ENCODE peak calls at places on chromosomes 6 and 20, in six cellular contexts. M is HCT116, B is colonic mucosa, K is H7, N is endodermal cell, X is heart left ventricle. A is an unnamed sample. For H3K27me3, the result is how much of the 10 kb centered on the place peaks cover.

GRCh38 chr20:17624551-17625245 is 54.8 kb downstream of the DSTN start:
- DNase-seq in X (no peak), M (no peak), K (peak), N (no peak), B (no peak), A (no peak)

GRCh38 chr6:166381733-166382499 is 824 bp downstream of the MPC1 start:
- DNase-seq in N (peak), K (peak), M (peak), B (peak), X (peak), A (peak)

GRCh38 chr6:146785001-146785585 is 186.3 kb downstream of the ADGB start:
- DNase-seq in B (peak), N (peak), M (peak), X (no peak), K (peak), A (peak)

GRCh38 chr6:14758421-14759043 is 487.3 kb upstream of the JARID2 start:
- DNase-seq in B (peak), K (peak), X (no peak), M (no peak), N (no peak), A (peak)

GRCh38 chr6:133504761-133505160 is 263.6 kb downstream of the EYA4 start:
- DNase-seq in B (no peak), K (no peak), M (no peak), X (no peak), N (no peak), A (no peak)

GRCh38 chr6:144678844-144679243 is 393.7 kb downstream of the UTRN start:
- DNase-seq in X (no peak), K (no peak), M (no peak), B (no peak), N (no peak), A (peak)

GRCh38 chr6:109197061-109197460 is 101.8 kb downstream of the CEP57L1 start:
- DNase-seq in M (no peak), K (no peak), N (no peak), B (peak), X (no peak), A (no peak)

GRCh38 chr6:20400476-20401402 is 940 bp upstream of the E2F3 start:
- DNase-seq in N (no peak), B (peak), K (peak), M (peak), X (peak), A (peak)

GRCh38 chr6:149320745-149321240 is 3.3 kb downstream of the TAB2 start:
- DNase-seq in B (no peak), N (no peak), X (no peak), M (no peak), K (no peak), A (no peak)

GRCh38 chr6:132797975-132798819 is at the start of gene SLC18B1:
- DNase-seq in K (peak), B (peak), X (peak), N (peak), M (no peak), A (peak)

GRCh38 chr6:154515808-154516207 is 5.3 kb upstream of the CNKSR3 start:
- DNase-seq in B (no peak), N (no peak), X (no peak), M (no peak), K (no peak), A (no peak)

GRCh38 chr6:111573892-111574800 is 31.5 kb downstream of the TRAF3IP2 start:
- DNase-seq in M (no peak), B (no peak), X (peak), K (no peak), N (no peak), A (peak)

GRCh38 chr6:3314176-3314575 is 55.4 kb downstream of the PSMG4 start:
- DNase-seq in X (no peak), M (no peak), K (no peak), B (no peak), N (peak), A (no peak)

GRCh38 chr6:3315068-3315467 is 56.3 kb downstream of the PSMG4 start:
- DNase-seq in N (peak), B (no peak), M (no peak), X (no peak), K (no peak), A (no peak)

GRCh38 chr6:3316363-3316762 is 57.6 kb downstream of the PSMG4 start:
- DNase-seq in K (no peak), B (no peak), M (no peak), N (peak), X (no peak), A (no peak)

GRCh38 chr6:3315841-3316240 is 57.1 kb downstream of the PSMG4 start:
- DNase-seq in N (peak), B (no peak), K (peak), X (no peak), M (no peak), A (no peak)

DNA sequence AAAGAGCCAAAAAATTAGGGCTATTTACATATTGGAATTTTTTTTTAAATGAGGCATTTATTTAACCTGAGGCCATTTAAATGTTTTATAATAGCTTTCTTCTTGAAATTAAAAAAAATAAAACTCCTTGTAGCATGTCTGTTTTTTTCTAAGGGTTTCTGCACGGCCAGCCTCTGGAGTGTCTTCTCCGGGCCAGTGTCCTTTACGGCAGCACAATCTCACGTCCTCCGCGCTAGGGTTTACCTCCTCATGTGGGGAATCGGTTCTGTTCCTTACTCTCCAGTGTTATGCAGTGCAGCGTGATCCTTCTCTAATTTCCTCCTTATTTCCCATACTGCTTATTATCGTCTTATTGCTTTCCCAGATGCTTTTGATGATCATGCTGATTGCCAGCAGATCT is 55.9 kb downstream of the PSMG4 start:
- DNase-seq in M (no peak), B (no peak), N (peak), K (no peak), X (no peak), A (no peak)
- H3K27me3 ChIP-seq in M (under half), B (under half), N (under half), K (under half), X (under half), A (under half)

DNA sequence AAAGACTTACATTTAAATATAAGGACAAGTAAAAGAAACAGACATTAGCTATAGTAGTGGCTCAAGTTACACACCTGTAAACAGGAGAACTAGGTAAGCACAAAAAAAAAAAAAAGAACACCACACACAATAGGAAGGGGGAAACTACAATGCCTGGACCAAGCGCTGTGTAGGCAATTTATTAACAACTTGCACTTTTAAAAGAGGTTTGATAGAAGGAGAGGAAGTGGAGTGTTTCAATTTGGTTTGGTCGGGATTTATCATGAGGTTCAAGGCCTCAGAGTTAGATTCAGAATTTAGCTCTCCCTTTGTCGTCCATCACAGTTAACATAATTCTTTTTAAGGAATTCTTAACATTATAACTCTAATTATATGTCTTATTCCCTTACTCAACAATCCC is 1.1 kb upstream of the USP49 start:
- DNase-seq in K (no peak), N (no peak), X (no peak), M (no peak), B (no peak), A (no peak)
- H3K4me3 ChIP-seq in K (peak), N (peak), X (peak), M (peak), B (no peak), A (no peak)

GRCh38 chr6:99608886-99609482 is 2.4 kb downstream of the PRDM13 start:
- DNase-seq in M (no peak), X (no peak), B (no peak), K (no peak), N (peak), A (no peak)
- H3K27me3 ChIP-seq in M (under half), X (half or more), B (half or more), K (half or more), N (half or more), A (half or more)

GRCh38 chr20:36154696-36155628 is at the start of gene EPB41L1:
- DNase-seq in M (no peak), K (no peak), X (peak), N (peak), B (no peak), A (no peak)

GRCh38 chr20:36153754-36154695 is 515 bp upstream of the EPB41L1 start:
- DNase-seq in N (peak), K (peak), X (peak), B (peak), M (no peak), A (peak)

GRCh38 chr20:36157610-36158009 is 3.1 kb downstream of the EPB41L1 start:
- DNase-seq in M (no peak), N (no peak), X (no peak), B (no peak), K (no peak), A (no peak)

GRCh38 chr20:36155629-36155971 is 1.1 kb downstream of the EPB41L1 start:
- DNase-seq in M (no peak), X (no peak), N (no peak), B (no peak), K (no peak), A (no peak)

GRCh38 chr20:36155991-36156390 is 1.5 kb downstream of the EPB41L1 start:
- DNase-seq in M (no peak), N (no peak), B (no peak), X (no peak), K (no peak), A (no peak)
- H3K4me3 ChIP-seq in M (no peak), N (no peak), B (no peak), X (peak), K (no peak), A (no peak)

DNA sequence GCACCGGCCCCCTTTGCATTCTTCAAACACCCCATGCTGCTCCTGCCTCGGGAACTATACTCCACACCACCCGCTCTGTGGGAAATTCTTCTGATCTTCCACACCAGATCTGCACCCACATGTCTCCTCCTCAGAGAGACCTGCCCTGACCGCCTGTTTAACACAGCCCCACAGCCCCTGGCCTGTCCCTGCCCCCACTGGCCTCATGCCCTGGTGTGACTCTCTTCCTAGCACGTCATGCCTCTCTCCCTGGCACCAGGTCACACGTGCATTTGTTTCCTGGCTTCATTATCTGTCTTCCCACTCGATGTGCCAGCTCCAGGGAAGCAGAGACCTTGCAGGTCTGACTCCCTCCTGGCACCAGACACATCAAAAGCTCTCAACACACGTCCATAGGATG is 79.6 kb downstream of the ANKRD60 start:
- DNase-seq in N (no peak), K (no peak), X (no peak), B (no peak), M (no peak), A (no peak)
- H3K27me3 ChIP-seq in N (under half), K (under half), X (under half), B (under half), M (half or more), A (under half)

GRCh38 chr6:117908246-117909107 is 1.4 kb downstream of the SLC35F1 start:
- DNase-seq in B (no peak), M (no peak), K (no peak), N (no peak), X (no peak), A (no peak)

GRCh38 chr6:117906905-117907599 is at the start of gene SLC35F1:
- DNase-seq in K (peak), M (no peak), N (peak), X (peak), B (no peak), A (no peak)

GRCh38 chr6:117909638-117910037 is 2.6 kb downstream of the SLC35F1 start:
- DNase-seq in N (no peak), M (no peak), X (no peak), K (no peak), B (no peak), A (no peak)

GRCh38 chr6:117906454-117906904 is 585 bp upstream of the SLC35F1 start:
- DNase-seq in X (no peak), B (no peak), N (no peak), M (no peak), K (no peak), A (no peak)

DNA sequence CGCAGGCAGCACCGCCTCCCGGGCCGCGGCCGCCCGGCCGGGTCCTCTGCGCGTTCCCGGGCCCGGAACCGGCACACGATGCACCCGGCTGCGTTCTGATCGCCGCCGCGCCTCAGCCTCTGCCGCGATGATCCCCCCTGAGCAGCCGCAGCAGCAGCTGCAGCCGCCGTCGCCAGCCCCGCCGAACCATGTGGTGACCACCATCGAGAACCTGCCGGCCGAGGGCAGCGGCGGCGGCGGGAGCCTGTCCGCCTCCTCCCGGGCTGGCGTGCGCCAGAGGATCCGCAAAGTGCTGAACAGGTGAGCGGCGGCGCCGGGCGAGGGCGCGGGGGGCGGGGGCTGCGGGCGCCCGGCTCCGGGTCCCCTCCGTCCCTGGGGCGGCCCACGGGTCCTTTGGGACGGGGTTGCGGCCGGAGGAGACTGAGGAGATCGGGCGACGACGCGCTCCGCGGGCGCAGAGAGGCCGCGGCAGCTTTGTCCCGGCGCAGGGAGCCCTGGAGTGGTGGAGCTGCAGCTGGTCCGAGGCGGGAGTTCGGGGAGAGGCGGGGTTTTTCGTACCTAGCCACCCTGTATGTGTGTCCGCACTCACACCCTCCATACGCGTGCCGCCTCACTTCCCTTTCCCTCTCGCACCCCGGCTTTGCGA is 659 bp downstream of the SLC35F1 start:
- DNase-seq in B (no peak), X (no peak), K (peak), M (no peak), N (peak), A (no peak)
- H3K4me3 ChIP-seq in B (peak), X (peak), K (peak), M (no peak), N (peak), A (no peak)

GRCh38 chr20:63236116-63236837 is 572 bp downstream of the BIRC7 start:
- DNase-seq in B (no peak), M (no peak), X (no peak), K (no peak), N (no peak), A (no peak)
- H3K27me3 ChIP-seq in B (under half), M (under half), X (under half), K (under half), N (under half), A (under half)

DNA sequence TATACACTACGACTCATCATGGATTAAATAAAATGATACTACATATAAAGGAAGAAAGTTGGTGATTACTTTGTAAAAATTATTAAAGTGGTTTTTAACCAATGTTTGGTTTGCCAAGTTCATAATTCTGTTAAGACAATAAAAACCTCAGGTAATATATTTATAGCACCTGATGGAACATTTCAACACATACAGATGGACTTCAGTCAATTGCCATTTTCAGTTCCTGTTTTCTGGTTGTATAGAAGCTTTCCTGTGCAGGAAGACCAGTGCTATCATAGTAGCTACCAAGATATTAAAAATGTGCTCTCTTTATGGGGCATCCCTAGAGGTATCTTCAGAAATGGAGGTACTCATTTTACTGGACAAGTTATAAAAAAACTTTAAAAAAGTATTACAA is 1686.4 kb downstream of the GRIK2 start:
- DNase-seq in M (no peak), B (no peak), X (no peak), K (no peak), N (no peak), A (no peak)
- H3K4me3 ChIP-seq in M (no peak), B (no peak), X (no peak), K (no peak), N (no peak), A (no peak)

DNA sequence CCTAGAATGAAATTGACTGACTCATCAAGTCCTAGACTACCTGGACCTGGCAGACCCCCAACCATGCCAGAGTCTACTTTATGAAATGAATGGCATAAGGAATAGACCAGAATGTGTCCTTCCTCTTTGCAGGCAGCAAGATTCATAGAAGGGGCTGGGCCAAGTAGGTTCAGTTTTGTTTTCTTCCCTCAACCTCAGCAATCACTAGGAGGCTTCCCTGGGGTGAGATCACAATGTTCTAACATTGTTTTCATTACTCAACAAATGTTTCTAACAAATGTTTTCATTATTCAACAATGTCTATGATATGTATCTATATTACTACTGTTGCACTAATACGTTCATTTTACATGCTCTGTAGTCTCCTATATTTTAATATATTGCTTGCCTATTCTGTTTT is 8.4 kb upstream of the FAM162B start:
- DNase-seq in K (no peak), M (no peak), B (no peak), N (no peak), X (no peak), A (no peak)
- H3K27me3 ChIP-seq in K (under half), M (under half), B (under half), N (under half), X (under half), A (under half)